ENCODE peak calls at places on chromosomes 2 and 18, in four cellular contexts. One of them, this sample, is unnamed.

GRCh38 chr2:46246790-46247189 is 50.4 kb upstream of the EPAS1 start:
- DNase-seq in K562: no peak
- DNase-seq in H1: no peak
- DNase-seq in GM12878: peak
- DNase-seq in this sample: no peak

GRCh38 chr2:63870679-63871078 is 29.0 kb downstream of the UGP2 start:
- DNase-seq in K562: no peak
- DNase-seq in H1: no peak
- DNase-seq in GM12878: no peak
- DNase-seq in this sample: no peak

GRCh38 chr2:124258481-124258880 is 233.4 kb downstream of the CNTNAP5 start:
- DNase-seq in K562: no peak
- DNase-seq in H1: no peak
- DNase-seq in GM12878: no peak
- DNase-seq in this sample: no peak

GRCh38 chr18:76808561-76808960 is 13.8 kb upstream of the ZNF236 start:
- DNase-seq in K562: no peak
- DNase-seq in H1: no peak
- DNase-seq in GM12878: no peak
- DNase-seq in this sample: no peak

GRCh38 chr2:170587117-170587516 is 128.0 kb upstream of the SP5 start:
- DNase-seq in K562: no peak
- DNase-seq in H1: no peak
- DNase-seq in GM12878: no peak
- DNase-seq in this sample: no peak

GRCh38 chr2:98463551-98463971 is 18.9 kb downstream of the INPP4A start:
- DNase-seq in K562: no peak
- DNase-seq in H1: no peak
- DNase-seq in GM12878: no peak
- DNase-seq in this sample: no peak

GRCh38 chr2:221103930-221104329 is 468.2 kb downstream of the EPHA4 start:
- DNase-seq in K562: no peak
- DNase-seq in H1: no peak
- DNase-seq in GM12878: no peak
- DNase-seq in this sample: no peak

GRCh38 chr2:20108655-20109396 is 57.4 kb upstream of the LAPTM4A start:
- DNase-seq in K562: no peak
- DNase-seq in H1: no peak
- DNase-seq in GM12878: no peak
- DNase-seq in this sample: no peak

GRCh38 chr2:208265371-208265806 is 666 bp upstream of the PIKFYVE start:
- DNase-seq in K562: peak
- DNase-seq in H1: no peak
- DNase-seq in GM12878: no peak
- DNase-seq in this sample: peak

GRCh38 chr2:11513319-11513718 is 20.5 kb upstream of the GREB1 start:
- DNase-seq in K562: no peak
- DNase-seq in H1: no peak
- DNase-seq in GM12878: no peak
- DNase-seq in this sample: no peak

GRCh38 chr2:29920130-29920577 is 1.2 kb downstream of the ALK start:
- DNase-seq in K562: peak
- DNase-seq in H1: no peak
- DNase-seq in GM12878: no peak
- DNase-seq in this sample: no peak

GRCh38 chr2:240514631-240515030 is 43.2 kb downstream of the ANKMY1 start:
- DNase-seq in K562: no peak
- DNase-seq in H1: no peak
- DNase-seq in GM12878: no peak
- DNase-seq in this sample: no peak

GRCh38 chr18:30491815-30492551 is 550.6 kb downstream of the DSC3 start:
- DNase-seq in K562: no peak
- DNase-seq in H1: no peak
- DNase-seq in GM12878: no peak
- DNase-seq in this sample: no peak

GRCh38 chr2:68027959-68028358 is 34.8 kb downstream of the C1D start:
- DNase-seq in K562: no peak
- DNase-seq in H1: no peak
- DNase-seq in GM12878: no peak
- DNase-seq in this sample: no peak

GRCh38 chr18:37199741-37200140 is 365.9 kb downstream of the CELF4 start:
- DNase-seq in K562: no peak
- DNase-seq in H1: no peak
- DNase-seq in GM12878: no peak
- DNase-seq in this sample: no peak

GRCh38 chr2:70888389-70888924 is 47.2 kb upstream of the ATP6V1B1 start:
- DNase-seq in K562: no peak
- DNase-seq in H1: no peak
- DNase-seq in GM12878: no peak
- DNase-seq in this sample: no peak

GRCh38 chr18:70422061-70422965 is 133.5 kb downstream of the SOCS6 start:
- DNase-seq in K562: peak
- DNase-seq in H1: no peak
- DNase-seq in GM12878: no peak
- DNase-seq in this sample: no peak

GRCh38 chr2:126946323-126947089 is 47.8 kb downstream of the TEX51 start:
- DNase-seq in K562: no peak
- DNase-seq in H1: no peak
- DNase-seq in GM12878: no peak
- DNase-seq in this sample: no peak

GRCh38 chr2:70367722-70368323 is 66.0 kb upstream of the FAM136A start:
- DNase-seq in K562: peak
- DNase-seq in H1: no peak
- DNase-seq in GM12878: no peak
- DNase-seq in this sample: no peak

GRCh38 chr2:98704499-98705332 is 26.2 kb downstream of the MGAT4A start:
- DNase-seq in K562: no peak
- DNase-seq in H1: no peak
- DNase-seq in GM12878: no peak
- DNase-seq in this sample: no peak

GRCh38 chr2:120763931-120764330 is 28.3 kb downstream of the GLI2 start:
- DNase-seq in K562: no peak
- DNase-seq in H1: no peak
- DNase-seq in GM12878: no peak
- DNase-seq in this sample: no peak

GRCh38 chr2:224416656-224417360 is 14.9 kb upstream of the FAM124B start:
- DNase-seq in K562: no peak
- DNase-seq in H1: no peak
- DNase-seq in GM12878: no peak
- DNase-seq in this sample: no peak

GRCh38 chr18:45775726-45776125 is 49.7 kb upstream of the SIGLEC15 start:
- DNase-seq in K562: no peak
- DNase-seq in H1: no peak
- DNase-seq in GM12878: no peak
- DNase-seq in this sample: no peak

GRCh38 chr18:45249306-45249705 is 366.0 kb upstream of the SLC14A2 start:
- DNase-seq in K562: no peak
- DNase-seq in H1: no peak
- DNase-seq in GM12878: no peak
- DNase-seq in this sample: no peak

GRCh38 chr2:43348904-43349725 is 122.7 kb upstream of the ZFP36L2 start:
- DNase-seq in K562: no peak
- DNase-seq in H1: no peak
- DNase-seq in GM12878: no peak
- DNase-seq in this sample: no peak

GRCh38 chr2:208142925-208143799 is 2.8 kb downstream of the CRYGB start:
- DNase-seq in K562: no peak
- DNase-seq in H1: no peak
- DNase-seq in GM12878: no peak
- DNase-seq in this sample: no peak

GRCh38 chr18:63074987-63075404 is 244.6 kb downstream of the BCL2 start:
- DNase-seq in K562: peak
- DNase-seq in H1: peak
- DNase-seq in GM12878: no peak
- DNase-seq in this sample: no peak
- TF ChIP-seq POLR2A in K562: no peak
- TF ChIP-seq POLR2A in H1: peak
- TF ChIP-seq POLR2A in GM12878: peak
- TF ChIP-seq POLR2A in this sample: no peak

GRCh38 chr2:122368576-122369243 is 613.3 kb downstream of the TSN start:
- DNase-seq in K562: no peak
- DNase-seq in H1: no peak
- DNase-seq in GM12878: no peak
- DNase-seq in this sample: no peak
- TF ChIP-seq TAF1 in K562: no peak
- TF ChIP-seq TAF1 in H1: no peak
- TF ChIP-seq TAF1 in GM12878: no peak
- TF ChIP-seq TAF1 in this sample: no peak

GRCh38 chr2:186737737-186738508 is 44.1 kb downstream of the FAM171B start:
- DNase-seq in K562: no peak
- DNase-seq in H1: no peak
- DNase-seq in GM12878: no peak
- DNase-seq in this sample: no peak
- TF ChIP-seq POLR2AphosphoS5 in K562: no peak
- TF ChIP-seq POLR2AphosphoS5 in H1: no peak
- TF ChIP-seq POLR2AphosphoS5 in GM12878: no peak
- TF ChIP-seq POLR2AphosphoS5 in this sample: no peak

DNA sequence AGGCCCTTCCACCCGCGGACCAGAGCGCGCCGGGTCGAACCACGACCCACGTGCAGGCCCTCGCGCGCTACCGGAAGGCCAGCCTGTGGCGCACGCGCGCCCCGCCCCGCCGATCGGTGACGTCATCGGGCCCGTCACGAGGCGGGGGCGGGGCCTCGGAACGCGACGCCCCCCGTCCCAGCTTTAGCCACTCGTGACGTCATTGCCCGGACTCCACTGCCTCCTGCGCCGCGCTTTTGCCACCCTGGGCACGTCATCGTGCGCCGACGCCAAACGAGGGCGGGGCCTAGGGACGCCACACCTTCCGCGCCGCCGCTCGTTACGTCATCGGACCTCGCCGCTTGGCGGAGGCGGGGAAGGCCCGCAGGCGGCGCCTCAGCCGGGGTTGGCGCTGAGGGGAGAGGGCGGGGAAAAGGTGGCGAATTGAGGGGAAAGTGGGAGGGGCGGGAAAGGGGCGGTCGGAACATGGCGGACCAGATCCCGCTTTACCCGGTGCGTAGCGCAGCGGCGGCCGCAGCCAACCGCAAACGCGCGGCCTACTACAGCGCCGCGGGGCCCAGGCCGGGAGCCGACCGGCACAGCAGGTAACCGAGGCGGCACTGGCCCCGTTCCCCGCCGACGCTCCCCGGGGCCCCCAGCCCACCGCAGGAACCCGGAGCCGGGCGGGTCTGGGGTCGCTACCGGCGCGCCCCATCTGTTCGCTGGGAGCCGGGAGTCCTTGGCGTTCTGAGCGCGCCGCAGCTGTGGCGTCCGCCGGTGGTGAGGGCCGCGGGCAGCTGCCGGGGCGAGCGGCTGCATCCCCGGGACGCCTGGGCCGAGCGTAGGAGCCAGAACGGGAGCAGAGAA is at the start of gene ATP9B:
- DNase-seq in K562: peak
- DNase-seq in H1: peak
- DNase-seq in GM12878: peak
- DNase-seq in this sample: peak
- TF ChIP-seq POLR2A in K562: peak
- TF ChIP-seq POLR2A in H1: peak
- TF ChIP-seq POLR2A in GM12878: peak
- TF ChIP-seq POLR2A in this sample: peak